ENCODE peak calls at places on chromosomes 2 and 18, in nine cellular contexts. K is lower leg skin; W is nephron progenitor cell; F is GM23338; A is foreskin keratinocyte; D is cardiac fibroblast; R is AG10803; B is CD8-positive, alpha-beta T cell; Y is OCI-LY7. H is an unnamed sample.

GRCh38 chr2:201257381-201257940 is 2.9 kb upstream of the CASP8 start:
- DNase-seq in K (no peak), W (no peak), F (no peak), A (peak), D (no peak), R (no peak), B (peak), Y (peak), H (no peak)

GRCh38 chr18:10289265-10289664 is 165.2 kb upstream of the APCDD1 start:
- DNase-seq in K (peak), W (no peak), F (no peak), A (no peak), D (no peak), R (no peak), B (no peak), Y (no peak), H (no peak)

GRCh38 chr2:61263848-61264247 is 101.9 kb downstream of the C2orf74 start:
- DNase-seq in K (no peak), W (no peak), F (no peak), A (no peak), D (no peak), R (no peak), B (no peak), Y (no peak), H (no peak)

GRCh38 chr2:109210431-109211200 is 81.6 kb downstream of the SH3RF3 start:
- DNase-seq in K (peak), W (no peak), F (no peak), A (peak), D (peak), R (peak), B (no peak), Y (no peak), H (no peak)

GRCh38 chr2:37523861-37524362 is 147.5 kb downstream of the CDC42EP3 start:
- DNase-seq in K (no peak), W (no peak), F (no peak), A (peak), D (peak), R (peak), B (no peak), Y (no peak), H (no peak)

GRCh38 chr2:39487398-39488250 is 50.5 kb upstream of the MAP4K3 start:
- DNase-seq in K (no peak), W (no peak), F (peak), A (peak), D (peak), R (peak), B (no peak), Y (no peak), H (no peak)

GRCh38 chr2:9105601-9106337 is 100.8 kb upstream of the ASAP2 start:
- DNase-seq in K (peak), W (no peak), F (no peak), A (no peak), D (no peak), R (no peak), B (no peak), Y (no peak), H (no peak)

GRCh38 chr2:85525567-85525966 is 13.4 kb upstream of the MAT2A start:
- DNase-seq in K (no peak), W (no peak), F (no peak), A (no peak), D (no peak), R (no peak), B (no peak), Y (no peak), H (no peak)

GRCh38 chr2:121707920-121708361 is 28.7 kb downstream of the NIFK start:
- DNase-seq in K (no peak), W (no peak), F (no peak), A (no peak), D (no peak), R (no peak), B (no peak), Y (no peak), H (no peak)

GRCh38 chr2:221467610-221468009 is 104.5 kb downstream of the EPHA4 start:
- DNase-seq in K (no peak), W (no peak), F (no peak), A (peak), D (peak), R (peak), B (no peak), Y (no peak), H (no peak)

GRCh38 chr2:40721595-40721994 is 269.7 kb upstream of the SLC8A1 start:
- DNase-seq in K (no peak), W (no peak), F (no peak), A (peak), D (peak), R (peak), B (no peak), Y (no peak), H (no peak)

GRCh38 chr2:153495725-153496124 is 17.2 kb upstream of the RPRM start:
- DNase-seq in K (no peak), W (no peak), F (no peak), A (no peak), D (no peak), R (no peak), B (no peak), Y (no peak), H (no peak)

GRCh38 chr2:195813401-195813800 is 156.4 kb downstream of the SLC39A10 start:
- DNase-seq in K (no peak), W (no peak), F (no peak), A (no peak), D (peak), R (peak), B (no peak), Y (no peak), H (no peak)

GRCh38 chr2:219571311-219572236 is at the start of gene OBSL1:
- DNase-seq in K (peak), W (peak), F (peak), A (peak), D (peak), R (peak), B (no peak), Y (no peak), H (peak)

GRCh38 chr18:41996020-41996419 is 41.0 kb downstream of the PIK3C3 start:
- DNase-seq in K (no peak), W (no peak), F (no peak), A (no peak), D (no peak), R (no peak), B (no peak), Y (no peak), H (no peak)

GRCh38 chr2:55232084-55232862 is at the start of the genes CLHC1 and RPS27A:
- DNase-seq in K (peak), W (peak), F (peak), A (peak), D (peak), R (peak), B (peak), Y (peak), H (peak)

GRCh38 chr2:174614261-174614660 is 16.7 kb upstream of the WIPF1 start:
- DNase-seq in K (no peak), W (no peak), F (no peak), A (peak), D (peak), R (peak), B (no peak), Y (no peak), H (no peak)

GRCh38 chr18:7927119-7927518 is 360.0 kb downstream of the PTPRM start:
- DNase-seq in K (no peak), W (no peak), F (no peak), A (no peak), D (no peak), R (no peak), B (no peak), Y (no peak), H (no peak)

GRCh38 chr18:12000072-12000659 is 18.9 kb downstream of the IMPA2 start:
- DNase-seq in K (no peak), W (no peak), F (no peak), A (no peak), D (no peak), R (no peak), B (no peak), Y (no peak), H (no peak)

GRCh38 chr2:42064417-42064942 is 16.7 kb downstream of the PKDCC start:
- DNase-seq in K (no peak), W (no peak), F (no peak), A (no peak), D (peak), R (peak), B (no peak), Y (no peak), H (no peak)

GRCh38 chr18:34990571-34990970 is 50.6 kb upstream of the MAPRE2 start:
- DNase-seq in K (no peak), W (no peak), F (no peak), A (peak), D (peak), R (peak), B (no peak), Y (no peak), H (no peak)

GRCh38 chr2:70553584-70554337 is at the start of gene TGFA:
- DNase-seq in K (peak), W (peak), F (peak), A (peak), D (peak), R (peak), B (peak), Y (no peak), H (peak)

GRCh38 chr18:44862112-44862511 is 181.4 kb downstream of the SETBP1 start:
- DNase-seq in K (no peak), W (no peak), F (no peak), A (no peak), D (no peak), R (no peak), B (no peak), Y (no peak), H (no peak)

GRCh38 chr18:79797518-79798345 is at the start of gene KCNG2:
- DNase-seq in K (no peak), W (peak), F (peak), A (no peak), D (peak), R (no peak), B (no peak), Y (no peak), H (no peak)

GRCh38 chr2:48600917-48601316 is 16.7 kb upstream of the GTF2A1L start:
- DNase-seq in K (no peak), W (no peak), F (no peak), A (no peak), D (peak), R (peak), B (no peak), Y (no peak), H (no peak)

GRCh38 chr18:46315187-46315586 is 211.0 kb downstream of the HAUS1 start:
- DNase-seq in K (no peak), W (no peak), F (no peak), A (no peak), D (no peak), R (no peak), B (no peak), Y (no peak), H (no peak)

GRCh38 chr18:11951390-11951851 is 29.9 kb upstream of the IMPA2 start:
- DNase-seq in K (no peak), W (peak), F (peak), A (no peak), D (no peak), R (no peak), B (no peak), Y (no peak), H (no peak)

GRCh38 chr2:172962064-172962463 is 113.6 kb upstream of the MAP3K20 start:
- DNase-seq in K (no peak), W (no peak), F (no peak), A (no peak), D (no peak), R (no peak), B (no peak), Y (no peak), H (no peak)

GRCh38 chr2:28345619-28346018 is 47.0 kb upstream of the FOSL2 start:
- DNase-seq in K (no peak), W (no peak), F (no peak), A (no peak), D (no peak), R (no peak), B (no peak), Y (no peak), H (no peak)

GRCh38 chr2:129764376-129765325 is 214.8 kb upstream of the RAB6C start:
- DNase-seq in K (peak), W (no peak), F (no peak), A (no peak), D (no peak), R (no peak), B (peak), Y (no peak), H (no peak)

GRCh38 chr2:151150325-151150724 is 111.3 kb downstream of the RBM43 start:
- DNase-seq in K (no peak), W (no peak), F (no peak), A (no peak), D (no peak), R (no peak), B (no peak), Y (no peak), H (no peak)

GRCh38 chr2:97267411-97268074 is 154.6 kb downstream of the ANKRD36 start:
- DNase-seq in K (peak), W (no peak), F (peak), A (no peak), D (no peak), R (no peak), B (peak), Y (no peak), H (no peak)

GRCh38 chr18:7941533-7941932 is 374.4 kb downstream of the PTPRM start:
- DNase-seq in K (no peak), W (no peak), F (no peak), A (peak), D (no peak), R (no peak), B (no peak), Y (no peak), H (no peak)

GRCh38 chr2:36351291-36352023 is 4.1 kb upstream of the CRIM1 start:
- DNase-seq in K (no peak), W (no peak), F (no peak), A (no peak), D (peak), R (peak), B (no peak), Y (no peak), H (no peak)

GRCh38 chr2:177169810-177170514 is 42.6 kb upstream of the HNRNPA3 start:
- DNase-seq in K (no peak), W (no peak), F (no peak), A (peak), D (no peak), R (no peak), B (no peak), Y (no peak), H (no peak)

GRCh38 chr2:158782616-158783015 is 12.5 kb upstream of the DAPL1 start:
- DNase-seq in K (no peak), W (no peak), F (no peak), A (no peak), D (no peak), R (no peak), B (no peak), Y (no peak), H (no peak)

GRCh38 chr18:48872234-48873145 is 78.3 kb downstream of the SMAD7 start:
- DNase-seq in K (no peak), W (no peak), F (no peak), A (peak), D (peak), R (peak), B (no peak), Y (no peak), H (no peak)

DNA sequence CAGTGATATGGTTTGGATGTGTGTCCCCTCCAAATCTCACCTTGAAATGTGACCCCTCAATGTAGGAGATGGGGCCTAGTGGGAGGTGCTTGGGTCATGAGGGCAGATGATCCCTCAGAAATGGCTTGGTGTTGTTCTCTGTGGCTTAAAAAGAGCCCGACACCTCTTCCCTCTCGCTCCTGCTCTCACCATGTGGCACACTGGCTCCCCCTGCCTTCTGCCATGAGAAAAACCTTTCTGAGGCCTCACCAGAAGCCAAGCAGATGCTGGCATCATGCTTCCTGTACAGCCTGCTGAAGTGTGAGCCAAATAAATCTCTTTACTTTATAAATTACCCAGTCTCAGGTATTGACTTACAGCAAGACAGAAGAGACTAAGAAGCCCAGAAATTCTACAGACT is 357.1 kb downstream of the NRXN1 start:
- DNase-seq in K (no peak), W (no peak), F (peak), A (no peak), D (no peak), R (no peak), B (no peak), Y (peak), H (no peak)
- TF ChIP-seq CTCF in K (no peak), W (no peak), F (peak), A (peak), D (no peak), R (no peak), B (no peak), Y (peak), H (no peak)

GRCh38 chr2:116510117-116510671 is 1304.3 kb upstream of the DDX18 start:
- DNase-seq in K (no peak), W (peak), F (peak), A (peak), D (peak), R (no peak), B (no peak), Y (peak), H (no peak)
- TF ChIP-seq CTCF in K (no peak), W (peak), F (peak), A (peak), D (peak), R (no peak), B (no peak), Y (peak), H (peak)

GRCh38 chr2:218230882-218231281 is 13.9 kb downstream of the ARPC2 start:
- DNase-seq in K (no peak), W (no peak), F (peak), A (no peak), D (peak), R (no peak), B (no peak), Y (no peak), H (no peak)

GRCh38 chr2:218236829-218237228 is 19.8 kb downstream of the ARPC2 start:
- DNase-seq in K (no peak), W (no peak), F (no peak), A (no peak), D (no peak), R (no peak), B (no peak), Y (no peak), H (no peak)

GRCh38 chr2:218235017-218235416 is 18.0 kb downstream of the ARPC2 start:
- DNase-seq in K (no peak), W (no peak), F (no peak), A (no peak), D (no peak), R (no peak), B (no peak), Y (no peak), H (no peak)

GRCh38 chr2:218233543-218233942 is 16.6 kb downstream of the ARPC2 start:
- DNase-seq in K (no peak), W (no peak), F (no peak), A (no peak), D (no peak), R (no peak), B (no peak), Y (no peak), H (no peak)

DNA sequence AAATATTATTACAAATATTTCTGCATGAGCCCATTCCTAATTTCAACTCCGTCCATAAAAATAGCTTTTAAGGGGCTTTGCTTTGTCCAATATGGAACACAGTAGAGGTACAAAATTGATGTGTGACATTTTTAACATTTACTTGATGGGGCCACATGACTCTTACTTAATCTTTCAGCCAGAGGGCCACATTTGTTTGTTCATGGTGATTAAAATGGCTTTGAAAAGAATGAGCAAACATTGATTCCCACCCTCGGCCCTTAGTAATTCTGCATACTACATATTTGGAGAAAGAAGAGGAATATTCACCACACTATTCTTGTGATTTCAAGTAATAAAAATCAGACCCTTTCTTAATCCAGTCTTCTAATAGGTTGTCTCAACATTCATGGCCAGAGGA is 17.5 kb downstream of the ARPC2 start:
- DNase-seq in K (no peak), W (no peak), F (no peak), A (no peak), D (no peak), R (no peak), B (no peak), Y (no peak), H (no peak)
- TF ChIP-seq CTCF in K (no peak), W (no peak), F (no peak), A (no peak), D (no peak), R (no peak), B (no peak), Y (no peak), H (no peak)

DNA sequence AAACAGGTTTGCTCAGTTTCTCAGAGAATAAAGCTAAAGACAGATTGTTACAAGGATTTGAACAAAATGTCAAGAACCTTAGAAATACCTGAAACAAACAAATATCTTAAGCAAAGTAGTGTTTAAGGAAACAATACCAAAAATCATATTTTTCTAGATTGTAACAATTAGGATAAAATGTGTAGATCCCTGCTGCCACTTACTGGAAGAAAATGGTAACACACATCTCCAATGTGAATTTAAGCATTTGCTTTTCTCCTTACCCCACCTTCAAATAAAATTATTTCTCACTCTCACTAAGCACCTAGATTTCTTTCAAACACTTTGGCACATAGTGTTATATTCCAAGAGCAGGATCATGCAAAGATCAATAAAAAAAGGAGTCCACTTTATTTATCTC is 34.9 kb downstream of the SUCLG1 start:
- DNase-seq in K (no peak), W (no peak), F (peak), A (no peak), D (peak), R (peak), B (no peak), Y (peak), H (no peak)
- TF ChIP-seq CTCF in K (no peak), W (peak), F (peak), A (peak), D (peak), R (peak), B (peak), Y (peak), H (peak)

H was measured in progenitor cell of endocrine pancreas.